ENCODE peak calls at places on chromosomes 13 and 19, in ten cellular contexts. One of them, this sample, is unnamed.

GRCh38 chr19:18479964-18480723 is 41.7 kb downstream of the ELL start:
- DNase-seq in HS-5: peak
- DNase-seq in breast epithelium: peak
- DNase-seq in AG09309: peak
- DNase-seq in dermis blood vessel endothelial cell: peak
- DNase-seq in LHCN-M2: peak
- DNase-seq in activated CD4-positive, alpha-beta T cell treated with anti-CD3 and anti-CD28 coated beads, Interleukin-2, amount 50 U/mL, for 48 hours: no peak
- DNase-seq in dorsolateral prefrontal cortex: no peak
- DNase-seq in GDM1: no peak
- DNase-seq in mesothelial cell of epicardium: no peak
- DNase-seq in this sample: no peak

GRCh38 chr13:112748947-112749346 is 59.1 kb downstream of the ATP11A start:
- DNase-seq in mesothelial cell of epicardium: no peak
- DNase-seq in LHCN-M2: no peak
- DNase-seq in dermis blood vessel endothelial cell: no peak
- DNase-seq in AG09309: no peak
- DNase-seq in GDM1: no peak
- DNase-seq in HS-5: no peak
- DNase-seq in breast epithelium: no peak
- DNase-seq in dorsolateral prefrontal cortex: peak
- DNase-seq in activated CD4-positive, alpha-beta T cell treated with anti-CD3 and anti-CD28 coated beads, Interleukin-2, amount 50 U/mL, for 48 hours: no peak
- DNase-seq in this sample: peak

GRCh38 chr13:63024458-63024857 is 1608.8 kb upstream of the PCDH20 start:
- DNase-seq in HS-5: no peak
- DNase-seq in breast epithelium: no peak
- DNase-seq in AG09309: no peak
- DNase-seq in mesothelial cell of epicardium: no peak
- DNase-seq in activated CD4-positive, alpha-beta T cell treated with anti-CD3 and anti-CD28 coated beads, Interleukin-2, amount 50 U/mL, for 48 hours: no peak
- DNase-seq in LHCN-M2: no peak
- DNase-seq in GDM1: no peak
- DNase-seq in dermis blood vessel endothelial cell: no peak
- DNase-seq in dorsolateral prefrontal cortex: no peak
- DNase-seq in this sample: no peak

GRCh38 chr19:52464798-52465470 is 11.6 kb downstream of the ZNF578 start:
- DNase-seq in dermis blood vessel endothelial cell: no peak
- DNase-seq in mesothelial cell of epicardium: no peak
- DNase-seq in LHCN-M2: no peak
- DNase-seq in HS-5: no peak
- DNase-seq in activated CD4-positive, alpha-beta T cell treated with anti-CD3 and anti-CD28 coated beads, Interleukin-2, amount 50 U/mL, for 48 hours: no peak
- DNase-seq in GDM1: no peak
- DNase-seq in AG09309: no peak
- DNase-seq in dorsolateral prefrontal cortex: no peak
- DNase-seq in breast epithelium: no peak
- DNase-seq in this sample: no peak

GRCh38 chr13:47027797-47028437 is 131.1 kb upstream of the HTR2A start:
- DNase-seq in mesothelial cell of epicardium: no peak
- DNase-seq in activated CD4-positive, alpha-beta T cell treated with anti-CD3 and anti-CD28 coated beads, Interleukin-2, amount 50 U/mL, for 48 hours: no peak
- DNase-seq in LHCN-M2: no peak
- DNase-seq in breast epithelium: no peak
- DNase-seq in dorsolateral prefrontal cortex: no peak
- DNase-seq in HS-5: no peak
- DNase-seq in dermis blood vessel endothelial cell: no peak
- DNase-seq in GDM1: no peak
- DNase-seq in AG09309: no peak
- DNase-seq in this sample: no peak

GRCh38 chr13:70375718-70376117 is 267.5 kb upstream of the KLHL1 start:
- DNase-seq in GDM1: no peak
- DNase-seq in AG09309: no peak
- DNase-seq in dorsolateral prefrontal cortex: no peak
- DNase-seq in activated CD4-positive, alpha-beta T cell treated with anti-CD3 and anti-CD28 coated beads, Interleukin-2, amount 50 U/mL, for 48 hours: no peak
- DNase-seq in breast epithelium: no peak
- DNase-seq in mesothelial cell of epicardium: no peak
- DNase-seq in HS-5: no peak
- DNase-seq in LHCN-M2: no peak
- DNase-seq in dermis blood vessel endothelial cell: no peak
- DNase-seq in this sample: no peak

GRCh38 chr13:42702726-42703125 is 78.7 kb upstream of the FAM216B start:
- DNase-seq in GDM1: no peak
- DNase-seq in HS-5: no peak
- DNase-seq in LHCN-M2: no peak
- DNase-seq in activated CD4-positive, alpha-beta T cell treated with anti-CD3 and anti-CD28 coated beads, Interleukin-2, amount 50 U/mL, for 48 hours: no peak
- DNase-seq in dorsolateral prefrontal cortex: no peak
- DNase-seq in mesothelial cell of epicardium: no peak
- DNase-seq in AG09309: no peak
- DNase-seq in breast epithelium: no peak
- DNase-seq in dermis blood vessel endothelial cell: no peak
- DNase-seq in this sample: no peak

GRCh38 chr13:73720216-73720840 is 413.9 kb downstream of the KLF12 start:
- DNase-seq in breast epithelium: no peak
- DNase-seq in mesothelial cell of epicardium: no peak
- DNase-seq in LHCN-M2: no peak
- DNase-seq in activated CD4-positive, alpha-beta T cell treated with anti-CD3 and anti-CD28 coated beads, Interleukin-2, amount 50 U/mL, for 48 hours: no peak
- DNase-seq in HS-5: no peak
- DNase-seq in dermis blood vessel endothelial cell: no peak
- DNase-seq in dorsolateral prefrontal cortex: no peak
- DNase-seq in AG09309: no peak
- DNase-seq in GDM1: no peak
- DNase-seq in this sample: no peak

GRCh38 chr13:48214519-48215121 is 18.4 kb upstream of the ITM2B start:
- DNase-seq in activated CD4-positive, alpha-beta T cell treated with anti-CD3 and anti-CD28 coated beads, Interleukin-2, amount 50 U/mL, for 48 hours: peak
- DNase-seq in AG09309: no peak
- DNase-seq in LHCN-M2: no peak
- DNase-seq in dorsolateral prefrontal cortex: no peak
- DNase-seq in mesothelial cell of epicardium: no peak
- DNase-seq in breast epithelium: no peak
- DNase-seq in HS-5: no peak
- DNase-seq in dermis blood vessel endothelial cell: no peak
- DNase-seq in GDM1: no peak
- DNase-seq in this sample: no peak

GRCh38 chr19:7994923-7995682 is 10.3 kb downstream of the ELAVL1 start:
- DNase-seq in breast epithelium: no peak
- DNase-seq in mesothelial cell of epicardium: no peak
- DNase-seq in activated CD4-positive, alpha-beta T cell treated with anti-CD3 and anti-CD28 coated beads, Interleukin-2, amount 50 U/mL, for 48 hours: no peak
- DNase-seq in GDM1: no peak
- DNase-seq in AG09309: no peak
- DNase-seq in HS-5: no peak
- DNase-seq in LHCN-M2: no peak
- DNase-seq in dermis blood vessel endothelial cell: no peak
- DNase-seq in dorsolateral prefrontal cortex: no peak
- DNase-seq in this sample: no peak

GRCh38 chr13:45074721-45075120 is 45.6 kb upstream of the GTF2F2 start:
- DNase-seq in GDM1: no peak
- DNase-seq in LHCN-M2: no peak
- DNase-seq in mesothelial cell of epicardium: no peak
- DNase-seq in AG09309: no peak
- DNase-seq in activated CD4-positive, alpha-beta T cell treated with anti-CD3 and anti-CD28 coated beads, Interleukin-2, amount 50 U/mL, for 48 hours: no peak
- DNase-seq in dermis blood vessel endothelial cell: no peak
- DNase-seq in breast epithelium: no peak
- DNase-seq in HS-5: no peak
- DNase-seq in dorsolateral prefrontal cortex: no peak
- DNase-seq in this sample: no peak

GRCh38 chr19:42306646-42307045 is 4.2 kb upstream of the PAFAH1B3 start:
- DNase-seq in dermis blood vessel endothelial cell: peak
- DNase-seq in HS-5: no peak
- DNase-seq in dorsolateral prefrontal cortex: no peak
- DNase-seq in AG09309: no peak
- DNase-seq in GDM1: no peak
- DNase-seq in breast epithelium: no peak
- DNase-seq in LHCN-M2: no peak
- DNase-seq in mesothelial cell of epicardium: no peak
- DNase-seq in activated CD4-positive, alpha-beta T cell treated with anti-CD3 and anti-CD28 coated beads, Interleukin-2, amount 50 U/mL, for 48 hours: no peak
- DNase-seq in this sample: no peak

GRCh38 chr19:11251217-11251616 is 11.1 kb downstream of the DOCK6 start:
- DNase-seq in dorsolateral prefrontal cortex: no peak
- DNase-seq in activated CD4-positive, alpha-beta T cell treated with anti-CD3 and anti-CD28 coated beads, Interleukin-2, amount 50 U/mL, for 48 hours: no peak
- DNase-seq in dermis blood vessel endothelial cell: no peak
- DNase-seq in GDM1: no peak
- DNase-seq in AG09309: no peak
- DNase-seq in breast epithelium: no peak
- DNase-seq in LHCN-M2: no peak
- DNase-seq in mesothelial cell of epicardium: no peak
- DNase-seq in HS-5: no peak
- DNase-seq in this sample: no peak

GRCh38 chr13:81639984-81640582 is 1299.2 kb upstream of the SPRY2 start:
- DNase-seq in AG09309: no peak
- DNase-seq in dermis blood vessel endothelial cell: no peak
- DNase-seq in HS-5: no peak
- DNase-seq in dorsolateral prefrontal cortex: no peak
- DNase-seq in LHCN-M2: no peak
- DNase-seq in breast epithelium: no peak
- DNase-seq in mesothelial cell of epicardium: no peak
- DNase-seq in GDM1: no peak
- DNase-seq in activated CD4-positive, alpha-beta T cell treated with anti-CD3 and anti-CD28 coated beads, Interleukin-2, amount 50 U/mL, for 48 hours: no peak
- DNase-seq in this sample: no peak

GRCh38 chr19:49148784-49149651 is 6.2 kb downstream of the HRC start:
- DNase-seq in LHCN-M2: peak
- DNase-seq in dermis blood vessel endothelial cell: peak
- DNase-seq in breast epithelium: peak
- DNase-seq in GDM1: peak
- DNase-seq in HS-5: peak
- DNase-seq in AG09309: peak
- DNase-seq in dorsolateral prefrontal cortex: peak
- DNase-seq in activated CD4-positive, alpha-beta T cell treated with anti-CD3 and anti-CD28 coated beads, Interleukin-2, amount 50 U/mL, for 48 hours: peak
- DNase-seq in mesothelial cell of epicardium: peak
- DNase-seq in this sample: peak

GRCh38 chr13:73520566-73521290 is 461.9 kb downstream of the KLF5 start:
- DNase-seq in GDM1: no peak
- DNase-seq in dermis blood vessel endothelial cell: no peak
- DNase-seq in dorsolateral prefrontal cortex: no peak
- DNase-seq in activated CD4-positive, alpha-beta T cell treated with anti-CD3 and anti-CD28 coated beads, Interleukin-2, amount 50 U/mL, for 48 hours: no peak
- DNase-seq in LHCN-M2: no peak
- DNase-seq in breast epithelium: no peak
- DNase-seq in AG09309: no peak
- DNase-seq in mesothelial cell of epicardium: no peak
- DNase-seq in HS-5: no peak
- DNase-seq in this sample: no peak

GRCh38 chr13:45055198-45055901 is 65.0 kb upstream of the GTF2F2 start:
- DNase-seq in dermis blood vessel endothelial cell: peak
- DNase-seq in GDM1: no peak
- DNase-seq in dorsolateral prefrontal cortex: no peak
- DNase-seq in breast epithelium: no peak
- DNase-seq in LHCN-M2: peak
- DNase-seq in AG09309: peak
- DNase-seq in HS-5: peak
- DNase-seq in activated CD4-positive, alpha-beta T cell treated with anti-CD3 and anti-CD28 coated beads, Interleukin-2, amount 50 U/mL, for 48 hours: peak
- DNase-seq in mesothelial cell of epicardium: no peak
- DNase-seq in this sample: peak

GRCh38 chr13:78247362-78247761 is 328.7 kb upstream of the EDNRB start:
- DNase-seq in activated CD4-positive, alpha-beta T cell treated with anti-CD3 and anti-CD28 coated beads, Interleukin-2, amount 50 U/mL, for 48 hours: no peak
- DNase-seq in LHCN-M2: no peak
- DNase-seq in mesothelial cell of epicardium: no peak
- DNase-seq in HS-5: no peak
- DNase-seq in breast epithelium: no peak
- DNase-seq in GDM1: no peak
- DNase-seq in AG09309: no peak
- DNase-seq in dorsolateral prefrontal cortex: no peak
- DNase-seq in dermis blood vessel endothelial cell: peak
- DNase-seq in this sample: no peak

GRCh38 chr13:51118809-51119431 is 7.8 kb upstream of the C13orf42 start:
- DNase-seq in activated CD4-positive, alpha-beta T cell treated with anti-CD3 and anti-CD28 coated beads, Interleukin-2, amount 50 U/mL, for 48 hours: no peak
- DNase-seq in breast epithelium: no peak
- DNase-seq in LHCN-M2: no peak
- DNase-seq in dermis blood vessel endothelial cell: no peak
- DNase-seq in AG09309: no peak
- DNase-seq in GDM1: no peak
- DNase-seq in dorsolateral prefrontal cortex: no peak
- DNase-seq in mesothelial cell of epicardium: no peak
- DNase-seq in HS-5: no peak
- DNase-seq in this sample: no peak

GRCh38 chr19:6710273-6711077 is 10.0 kb downstream of the C3 start:
- DNase-seq in breast epithelium: no peak
- DNase-seq in LHCN-M2: no peak
- DNase-seq in AG09309: no peak
- DNase-seq in GDM1: no peak
- DNase-seq in dermis blood vessel endothelial cell: no peak
- DNase-seq in activated CD4-positive, alpha-beta T cell treated with anti-CD3 and anti-CD28 coated beads, Interleukin-2, amount 50 U/mL, for 48 hours: peak
- DNase-seq in dorsolateral prefrontal cortex: no peak
- DNase-seq in HS-5: no peak
- DNase-seq in mesothelial cell of epicardium: no peak
- DNase-seq in this sample: no peak

GRCh38 chr13:74114202-74114601 is 20.0 kb downstream of the KLF12 start:
- DNase-seq in HS-5: no peak
- DNase-seq in LHCN-M2: peak
- DNase-seq in dermis blood vessel endothelial cell: no peak
- DNase-seq in breast epithelium: no peak
- DNase-seq in activated CD4-positive, alpha-beta T cell treated with anti-CD3 and anti-CD28 coated beads, Interleukin-2, amount 50 U/mL, for 48 hours: no peak
- DNase-seq in mesothelial cell of epicardium: no peak
- DNase-seq in GDM1: no peak
- DNase-seq in dorsolateral prefrontal cortex: no peak
- DNase-seq in AG09309: no peak
- DNase-seq in this sample: no peak

GRCh38 chr13:23325191-23325590 is 108.3 kb downstream of the SACS start:
- DNase-seq in HS-5: no peak
- DNase-seq in dorsolateral prefrontal cortex: no peak
- DNase-seq in breast epithelium: no peak
- DNase-seq in GDM1: no peak
- DNase-seq in LHCN-M2: no peak
- DNase-seq in AG09309: no peak
- DNase-seq in activated CD4-positive, alpha-beta T cell treated with anti-CD3 and anti-CD28 coated beads, Interleukin-2, amount 50 U/mL, for 48 hours: no peak
- DNase-seq in dermis blood vessel endothelial cell: no peak
- DNase-seq in mesothelial cell of epicardium: no peak
- DNase-seq in this sample: no peak

GRCh38 chr13:19985219-19985556 is 26.7 kb downstream of the ZMYM2 start:
- DNase-seq in AG09309: no peak
- DNase-seq in dermis blood vessel endothelial cell: no peak
- DNase-seq in activated CD4-positive, alpha-beta T cell treated with anti-CD3 and anti-CD28 coated beads, Interleukin-2, amount 50 U/mL, for 48 hours: no peak
- DNase-seq in GDM1: no peak
- DNase-seq in HS-5: no peak
- DNase-seq in dorsolateral prefrontal cortex: no peak
- DNase-seq in LHCN-M2: no peak
- DNase-seq in mesothelial cell of epicardium: no peak
- DNase-seq in breast epithelium: no peak
- DNase-seq in this sample: no peak

GRCh38 chr19:55173717-55174409 is 6.2 kb downstream of the SYT5 start:
- DNase-seq in AG09309: peak
- DNase-seq in dermis blood vessel endothelial cell: peak
- DNase-seq in mesothelial cell of epicardium: peak
- DNase-seq in activated CD4-positive, alpha-beta T cell treated with anti-CD3 and anti-CD28 coated beads, Interleukin-2, amount 50 U/mL, for 48 hours: peak
- DNase-seq in dorsolateral prefrontal cortex: no peak
- DNase-seq in GDM1: peak
- DNase-seq in breast epithelium: no peak
- DNase-seq in HS-5: peak
- DNase-seq in LHCN-M2: peak
- DNase-seq in this sample: no peak

GRCh38 chr13:22451345-22451744 is 729.4 kb upstream of the SGCG start:
- DNase-seq in GDM1: no peak
- DNase-seq in mesothelial cell of epicardium: no peak
- DNase-seq in AG09309: no peak
- DNase-seq in breast epithelium: peak
- DNase-seq in HS-5: no peak
- DNase-seq in activated CD4-positive, alpha-beta T cell treated with anti-CD3 and anti-CD28 coated beads, Interleukin-2, amount 50 U/mL, for 48 hours: no peak
- DNase-seq in dermis blood vessel endothelial cell: no peak
- DNase-seq in LHCN-M2: peak
- DNase-seq in dorsolateral prefrontal cortex: no peak
- DNase-seq in this sample: no peak

GRCh38 chr19:47134533-47134932 is 3.9 kb downstream of the SAE1 start:
- DNase-seq in LHCN-M2: no peak
- DNase-seq in AG09309: no peak
- DNase-seq in dorsolateral prefrontal cortex: no peak
- DNase-seq in activated CD4-positive, alpha-beta T cell treated with anti-CD3 and anti-CD28 coated beads, Interleukin-2, amount 50 U/mL, for 48 hours: no peak
- DNase-seq in dermis blood vessel endothelial cell: no peak
- DNase-seq in GDM1: no peak
- DNase-seq in breast epithelium: no peak
- DNase-seq in HS-5: no peak
- DNase-seq in mesothelial cell of epicardium: no peak
- DNase-seq in this sample: no peak

GRCh38 chr13:25973576-25973975 is 78.2 kb downstream of the SHISA2 start:
- DNase-seq in dermis blood vessel endothelial cell: peak
- DNase-seq in HS-5: no peak
- DNase-seq in mesothelial cell of epicardium: no peak
- DNase-seq in breast epithelium: no peak
- DNase-seq in dorsolateral prefrontal cortex: no peak
- DNase-seq in GDM1: no peak
- DNase-seq in AG09309: no peak
- DNase-seq in activated CD4-positive, alpha-beta T cell treated with anti-CD3 and anti-CD28 coated beads, Interleukin-2, amount 50 U/mL, for 48 hours: no peak
- DNase-seq in LHCN-M2: no peak
- DNase-seq in this sample: no peak

This sample was measured in anterior cingulate cortex.